ENCODE peak calls at places on chromosome 13, in ten cellular contexts. J, Y, Z, K, I, B, S, R, G and H are unnamed samples.

GRCh38 chr13:80168089-80168850 is 172.7 kb downstream of the SPRY2 start:
- DNase-seq in J (no peak), Y (peak), Z (peak), K (no peak), I (peak), B (no peak), S (no peak), R (no peak), G (no peak), H (peak)

GRCh38 chr13:44573790-44574465 is 2.2 kb downstream of the TSC22D1 start:
- DNase-seq in J (no peak), Y (no peak), Z (peak), K (peak), I (peak), B (no peak), S (peak), R (no peak), G (no peak), H (peak)

GRCh38 chr13:101529419-101529818 is 76.9 kb downstream of the ITGBL1 start:
- DNase-seq in J (no peak), Y (no peak), Z (peak), K (no peak), I (no peak), B (no peak), S (no peak), R (no peak), G (no peak), H (peak)

GRCh38 chr13:27353166-27353583 is 71.2 kb upstream of the GTF3A start:
- DNase-seq in J (no peak), Y (peak), Z (peak), K (no peak), I (no peak), B (no peak), S (peak), R (peak), G (no peak), H (no peak)

GRCh38 chr13:65555973-65556372 is 1674.2 kb downstream of the PCDH9 start:
- DNase-seq in J (no peak), Y (no peak), Z (no peak), K (no peak), I (no peak), B (no peak), S (no peak), R (no peak), G (no peak), H (no peak)

GRCh38 chr13:31433756-31434155 is 234.0 kb downstream of the B3GLCT start:
- DNase-seq in J (no peak), Y (no peak), Z (peak), K (no peak), I (no peak), B (no peak), S (no peak), R (no peak), G (no peak), H (no peak)

GRCh38 chr13:44012910-44013309 is 133.2 kb downstream of the LACC1 start:
- DNase-seq in J (no peak), Y (no peak), Z (no peak), K (no peak), I (no peak), B (no peak), S (no peak), R (no peak), G (no peak), H (no peak)

GRCh38 chr13:90201676-90202425 is 1145.6 kb upstream of the MIR17HG start:
- DNase-seq in J (no peak), Y (no peak), Z (peak), K (no peak), I (peak), B (no peak), S (no peak), R (no peak), G (no peak), H (no peak)

GRCh38 chr13:45851171-45851889 is at the start of gene SIAH3:
- DNase-seq in J (no peak), Y (peak), Z (peak), K (peak), I (peak), B (no peak), S (no peak), R (no peak), G (no peak), H (no peak)

GRCh38 chr13:31046711-31047279 is 114.3 kb downstream of the TEX26 start:
- DNase-seq in J (peak), Y (peak), Z (no peak), K (no peak), I (peak), B (peak), S (no peak), R (no peak), G (no peak), H (no peak)

GRCh38 chr13:110291286-110291685 is 15.7 kb downstream of the COL4A1 start:
- DNase-seq in J (no peak), Y (no peak), Z (no peak), K (no peak), I (no peak), B (no peak), S (no peak), R (no peak), G (no peak), H (no peak)

GRCh38 chr13:113455384-113455783 is 2.1 kb upstream of the ADPRHL1 start:
- DNase-seq in J (no peak), Y (no peak), Z (no peak), K (no peak), I (no peak), B (no peak), S (no peak), R (no peak), G (no peak), H (no peak)